ENCODE peak calls at places on chromosomes 13 and 19, in seven cellular contexts. U is H1, T is transverse colon, B is uterus, O is esophagus squamous epithelium, N is breast epithelium, W is body of pancreas. M is an unnamed sample. For H3K9me3, the result is how much of the 10 kb centered on the place peaks cover.

GRCh38 chr13:99215466-99215865 is 14.8 kb downstream of the UBAC2 start:
- DNase-seq in U (no peak), T (no peak), B (no peak), O (no peak), N (no peak), W (no peak), M (peak)

GRCh38 chr19:3818479-3818878 is 32.3 kb upstream of the MATK start:
- DNase-seq in U (no peak), T (no peak), B (no peak), O (no peak), N (no peak), W (no peak), M (no peak)

GRCh38 chr19:31070676-31071075 is 278.6 kb downstream of the TSHZ3 start:
- DNase-seq in U (no peak), T (no peak), B (no peak), O (no peak), N (no peak), W (no peak), M (no peak)

GRCh38 chr13:100887729-100888151 is 213.1 kb upstream of the TMTC4 start:
- DNase-seq in U (no peak), T (no peak), B (no peak), O (no peak), N (no peak), W (no peak), M (no peak)

GRCh38 chr19:6056801-6057650 is 53.3 kb downstream of the RFX2 start:
- DNase-seq in U (no peak), T (peak), B (peak), O (no peak), N (peak), W (peak), M (peak)

GRCh38 chr19:16624236-16624635 is 3.8 kb downstream of the MED26 start:
- DNase-seq in U (no peak), T (no peak), B (no peak), O (no peak), N (no peak), W (no peak), M (no peak)

GRCh38 chr19:54558339-54558738 is 15.3 kb upstream of the LILRA2 start:
- DNase-seq in U (no peak), T (no peak), B (no peak), O (no peak), N (no peak), W (no peak), M (peak)

GRCh38 chr19:36605101-36605838 is at the start of gene ZNF382:
- DNase-seq in U (peak), T (peak), B (peak), O (no peak), N (peak), W (peak), M (peak)

GRCh38 chr13:105672911-105673310 is 862.6 kb downstream of the EFNB2 start:
- DNase-seq in U (no peak), T (no peak), B (no peak), O (no peak), N (no peak), W (no peak), M (no peak)

GRCh38 chr13:110607675-110608224 is 7.6 kb upstream of the NAXD start:
- DNase-seq in U (no peak), T (no peak), B (no peak), O (no peak), N (no peak), W (no peak), M (no peak)

GRCh38 chr13:107185889-107186288 is 618.0 kb upstream of the ARGLU1 start:
- DNase-seq in U (no peak), T (no peak), B (no peak), O (no peak), N (no peak), W (no peak), M (no peak)

GRCh38 chr19:29842471-29843179 is 30.8 kb downstream of the CCNE1 start:
- DNase-seq in U (no peak), T (no peak), B (no peak), O (no peak), N (no peak), W (no peak), M (peak)

DNA sequence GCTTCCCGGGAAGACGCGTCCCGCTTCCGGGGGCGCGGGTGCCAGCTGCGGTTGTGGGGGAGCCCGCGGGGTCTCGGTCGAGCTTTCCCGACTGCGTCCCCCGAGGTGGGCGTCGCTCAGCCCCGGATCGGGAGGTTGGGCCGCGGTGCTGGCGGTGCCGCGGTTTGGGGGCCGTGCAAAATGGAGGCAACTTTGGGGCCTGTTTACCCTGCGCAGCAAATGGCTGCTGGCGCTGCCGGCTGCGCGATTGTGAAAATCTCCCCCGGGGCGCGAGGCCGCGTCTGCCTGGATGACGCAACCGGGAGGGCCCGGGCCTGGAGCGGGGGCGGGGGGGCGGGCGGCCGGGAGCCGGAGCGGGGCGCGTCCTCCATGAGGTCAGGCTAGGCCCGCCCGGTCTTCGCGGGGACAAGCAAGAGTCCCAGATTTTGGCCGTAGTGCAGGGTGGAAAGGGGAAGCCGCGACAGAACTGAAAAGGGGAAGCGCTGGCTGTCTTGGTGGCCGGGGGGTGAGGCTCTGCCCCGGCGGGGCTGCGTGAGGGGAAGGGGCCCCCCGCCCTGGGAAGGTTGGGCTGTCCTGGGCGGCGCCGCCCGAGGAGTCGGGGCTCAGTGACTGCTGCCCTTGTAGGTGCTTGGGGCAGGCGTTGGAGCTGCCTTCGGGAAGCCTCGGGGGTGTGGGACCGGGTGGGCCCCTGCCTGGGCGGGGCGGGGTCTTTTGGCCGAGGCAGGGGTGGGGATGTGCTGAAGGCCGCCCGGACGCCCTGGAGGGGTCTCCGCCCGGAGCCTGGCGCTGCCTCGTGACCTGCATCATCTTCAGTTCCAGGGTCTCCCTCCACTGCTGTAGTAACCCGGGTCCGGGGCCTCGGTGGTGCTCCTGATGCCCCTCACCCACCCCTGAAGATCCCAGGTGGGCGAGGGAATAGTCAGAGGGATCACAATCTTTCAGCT is 11.1 kb downstream of the PEAK3 start:
- DNase-seq in U (no peak), T (peak), B (peak), O (peak), N (peak), W (peak), M (peak)
- H3K9me3 ChIP-seq in U (under half), T (under half), B (under half), O (under half), N (under half), W (under half), M (under half)

DNA sequence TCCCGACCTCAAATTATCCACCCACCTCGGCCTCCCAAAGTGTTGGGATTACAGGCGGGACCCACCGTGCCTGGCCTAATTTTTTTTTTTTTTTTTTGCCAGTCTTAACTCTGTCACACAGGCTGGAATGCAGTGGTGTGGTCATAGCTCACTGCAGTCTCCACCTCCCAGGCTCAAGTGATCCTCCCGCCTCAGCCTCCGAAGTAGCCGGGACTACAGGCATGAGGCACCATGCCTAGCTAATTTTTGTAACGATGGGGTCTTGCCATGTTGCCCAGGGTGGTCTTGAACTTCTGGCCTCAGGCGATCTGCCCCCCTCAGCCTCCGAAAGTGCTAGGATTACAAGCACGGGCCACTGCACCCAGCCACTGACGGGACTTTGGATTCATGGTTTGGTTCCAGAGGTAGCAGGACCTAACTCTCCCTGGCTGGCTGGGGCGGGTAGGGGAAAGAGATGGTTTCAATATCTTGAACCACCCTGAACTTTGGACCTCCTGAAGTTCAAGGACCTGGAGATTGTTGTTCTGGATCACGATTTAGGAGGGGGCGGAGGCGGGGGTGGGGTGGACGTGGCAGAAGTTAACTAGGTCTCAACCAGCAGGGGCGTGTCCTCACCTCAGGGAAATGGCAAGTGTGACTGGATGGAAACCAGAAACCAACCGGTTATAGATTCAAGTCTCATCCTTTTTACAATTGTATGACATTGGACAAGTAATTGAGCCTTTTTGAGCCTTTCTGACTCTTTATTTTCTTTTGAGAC is 40.8 kb downstream of the IER2 start:
- DNase-seq in U (no peak), T (peak), B (no peak), O (no peak), N (no peak), W (no peak), M (no peak)
- TF ChIP-seq POLR2A in U (no peak), T (peak), B (no peak), O (no peak), N (no peak), W (no peak), M (no peak)

DNA sequence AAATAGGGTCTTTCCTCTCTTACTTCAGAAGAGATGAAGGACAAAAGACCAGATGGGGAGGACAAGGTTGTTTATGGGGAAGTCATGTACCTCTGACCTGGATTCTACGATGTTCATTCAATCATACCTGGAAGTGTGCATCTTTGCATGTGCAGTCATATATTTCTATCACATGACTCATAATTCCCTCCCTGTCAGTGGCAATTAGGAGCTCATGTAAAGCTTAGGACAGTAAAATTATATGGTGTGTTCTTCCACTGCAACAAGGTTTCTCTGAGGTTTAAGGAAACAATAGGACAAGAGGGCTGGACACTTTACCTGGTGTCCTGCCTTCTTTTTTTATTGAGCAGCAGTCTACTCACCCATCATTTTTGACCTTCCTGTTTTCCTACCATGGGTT is 19.8 kb downstream of the CEACAM7 start:
- DNase-seq in U (no peak), T (no peak), B (no peak), O (no peak), N (no peak), W (no peak), M (no peak)
- H3K9me3 ChIP-seq in U (half or more), T (under half), B (under half), O (under half), N (under half), W (under half), M (under half)

GRCh38 chr19:10920781-10921180 is 7.7 kb downstream of the YIPF2 start:
- DNase-seq in U (no peak), T (no peak), B (no peak), O (no peak), N (no peak), W (no peak), M (no peak)
- TF ChIP-seq POLR2A in U (no peak), T (no peak), B (no peak), O (no peak), N (no peak), W (no peak), M (no peak)

DNA sequence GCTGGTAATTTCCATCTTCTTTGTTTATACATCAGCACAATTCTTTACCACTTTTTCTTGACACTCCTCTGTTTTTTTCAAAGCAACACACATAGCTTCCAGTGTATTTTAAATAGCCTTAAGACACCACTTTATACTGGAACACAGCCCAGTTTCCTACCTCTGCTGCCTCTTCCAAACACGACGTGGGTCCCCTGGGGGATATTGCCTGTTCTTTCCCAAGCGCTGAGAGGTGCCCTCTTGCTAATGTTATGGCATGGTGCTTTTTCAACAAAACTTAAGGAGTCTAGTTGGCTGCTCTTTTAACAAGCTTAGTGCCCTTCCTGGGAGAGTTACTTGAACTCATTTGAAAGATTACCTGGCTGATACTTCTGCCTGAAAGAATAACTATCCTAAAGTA is 112.7 kb downstream of the OLFM4 start:
- DNase-seq in U (no peak), T (no peak), B (no peak), O (no peak), N (no peak), W (no peak), M (no peak)
- H3K9me3 ChIP-seq in U (under half), T (under half), B (under half), O (under half), N (under half), W (under half), M (under half)

DNA sequence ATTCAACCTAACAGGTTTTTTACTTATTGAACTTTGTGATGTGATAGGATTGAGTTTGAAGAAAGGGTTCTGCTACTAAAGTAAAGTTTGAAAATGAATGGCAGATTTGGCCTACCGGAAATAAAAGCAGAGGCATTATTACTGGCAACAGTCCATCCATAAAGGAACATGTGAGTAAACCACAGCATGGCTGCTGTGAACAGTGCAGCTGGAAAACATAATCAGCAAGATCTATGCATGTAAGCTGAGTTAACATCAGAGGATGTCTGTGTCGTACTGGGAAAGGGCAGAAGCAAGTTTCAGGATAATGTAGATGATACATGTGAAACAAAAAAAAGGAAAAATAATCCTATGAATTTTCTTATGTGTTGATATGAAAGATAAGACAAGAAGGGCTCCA is 87.6 kb downstream of the CYSLTR2 start:
- DNase-seq in U (no peak), T (no peak), B (no peak), O (no peak), N (no peak), W (peak), M (no peak)
- TF ChIP-seq POLR2A in U (no peak), T (no peak), B (no peak), O (no peak), N (no peak), W (no peak), M (no peak)

DNA sequence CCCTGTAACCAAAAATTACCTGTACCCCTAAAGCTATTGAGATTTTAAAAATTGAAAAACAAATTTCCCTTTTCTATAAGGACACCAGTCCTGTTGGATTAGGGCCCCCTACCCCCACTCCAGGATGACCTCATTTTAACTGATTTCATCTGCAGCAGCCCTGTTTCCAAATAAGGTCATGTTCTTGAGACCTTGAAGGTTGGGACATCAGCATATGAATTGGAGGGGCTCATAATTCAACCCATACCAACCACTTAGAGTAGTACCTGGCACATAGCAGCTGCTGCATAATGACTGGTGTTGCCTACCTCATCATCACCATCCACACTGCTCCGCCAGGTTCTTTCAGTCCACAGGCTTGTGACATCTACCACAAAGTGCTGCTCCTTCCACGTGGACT is 17.6 kb downstream of the ZNF71 start:
- DNase-seq in U (no peak), T (no peak), B (no peak), O (no peak), N (no peak), W (no peak), M (no peak)
- H3K9me3 ChIP-seq in U (under half), T (under half), B (under half), O (half or more), N (half or more), W (under half), M (under half)

GRCh38 chr13:31199849-31200635 is at the start of gene B3GLCT:
- DNase-seq in U (peak), T (peak), B (peak), O (peak), N (peak), W (peak), M (no peak)
- TF ChIP-seq POLR2A in U (peak), T (no peak), B (peak), O (no peak), N (no peak), W (peak), M (no peak)

GRCh38 chr19:11973020-11973810 is 8.4 kb downstream of the ZNF763 start:
- DNase-seq in U (no peak), T (no peak), B (no peak), O (no peak), N (no peak), W (no peak), M (no peak)

GRCh38 chr19:11979527-11979926 is 14.7 kb downstream of the ZNF763 start:
- DNase-seq in U (no peak), T (no peak), B (no peak), O (no peak), N (no peak), W (no peak), M (no peak)

GRCh38 chr19:11982526-11982925 is 17.7 kb downstream of the ZNF763 start:
- DNase-seq in U (no peak), T (no peak), B (no peak), O (no peak), N (no peak), W (no peak), M (no peak)

GRCh38 chr19:11978492-11979100 is 13.8 kb downstream of the ZNF763 start:
- DNase-seq in U (no peak), T (no peak), B (no peak), O (no peak), N (no peak), W (no peak), M (no peak)
- H3K9me3 ChIP-seq in U (half or more), T (half or more), B (half or more), O (half or more), N (half or more), W (under half), M (under half)